ENCODE peak calls at places on chromosomes 1 and 21, in five cellular contexts. F is IMR-90, O is AG04450, V is choroid plexus epithelial cell, N is RWPE2. X is an unnamed sample.
A peak's percentile ranks its signal among the peaks of the same experiment; 100 is the strongest.

GRCh38 chr1:150555971-150556865 is 7.0 kb downstream of the ADAMTSL4 start:
- DNase-seq in F (no peak), O (no peak), V (no peak), N (no peak), X (peak; percentile 2)

GRCh38 chr1:213852107-213852506 is 135.7 kb upstream of the PROX1 start:
- DNase-seq in F (no peak), O (no peak), V (no peak), N (no peak), X (no peak)

GRCh38 chr1:235998812-235999211 is 66.1 kb downstream of the NID1 start:
- DNase-seq in F (no peak), O (no peak), V (peak; percentile 36), N (no peak), X (no peak)

GRCh38 chr1:150931773-150932172 is 5.6 kb downstream of the SETDB1 start:
- DNase-seq in F (peak; percentile 23), O (no peak), V (peak; percentile 28), N (no peak), X (peak; percentile 16)

GRCh38 chr1:115140442-115141144 is 51.3 kb upstream of the TSPAN2 start:
- DNase-seq in F (no peak), O (no peak), V (no peak), N (no peak), X (no peak)

GRCh38 chr1:241275981-241276380 is 81.0 kb downstream of the RGS7 start:
- DNase-seq in F (no peak), O (no peak), V (no peak), N (no peak), X (no peak)

GRCh38 chr21:34930971-34931370 is 118.1 kb downstream of the RUNX1 start:
- DNase-seq in F (peak; percentile 54), O (no peak), V (peak; percentile 76), N (no peak), X (peak; percentile 64)

GRCh38 chr1:175338447-175339135 is 146.0 kb upstream of the KIAA0040 start:
- DNase-seq in F (no peak), O (no peak), V (no peak), N (no peak), X (no peak)

GRCh38 chr1:226717256-226717909 is 21.7 kb downstream of the ITPKB start:
- DNase-seq in F (no peak), O (no peak), V (no peak), N (no peak), X (no peak)

GRCh38 chr1:172678990-172679772 is 20.3 kb downstream of the FASLG start:
- DNase-seq in F (no peak), O (no peak), V (no peak), N (no peak), X (no peak)

GRCh38 chr1:10917513-10918454 is 94.7 kb upstream of the TARDBP start:
- DNase-seq in F (no peak), O (no peak), V (no peak), N (no peak), X (no peak)

GRCh38 chr1:8018492-8019228 is 7.4 kb downstream of the ERRFI1 start:
- DNase-seq in F (no peak), O (no peak), V (peak; percentile 49), N (no peak), X (no peak)

GRCh38 chr1:21584096-21584495 is 74.9 kb downstream of the ALPL start:
- DNase-seq in F (no peak), O (no peak), V (no peak), N (no peak), X (no peak)

GRCh38 chr1:89065077-89065868 is at the start of gene GBP1:
- DNase-seq in F (peak; percentile 88), O (peak; percentile 78), V (peak; percentile 95), N (no peak), X (peak; percentile 80)

GRCh38 chr1:48414264-48414663 is 57.7 kb downstream of the SPATA6 start:
- DNase-seq in F (peak; percentile 15), O (no peak), V (peak; percentile 66), N (no peak), X (no peak)

GRCh38 chr1:199404976-199405375 is 622.5 kb upstream of the NR5A2 start:
- DNase-seq in F (peak; percentile 70), O (peak; percentile 7), V (peak; percentile 16), N (no peak), X (peak; percentile 59)

GRCh38 chr1:65264197-65264929 is 45.0 kb upstream of the DNAJC6 start:
- DNase-seq in F (peak; percentile 37), O (no peak), V (peak; percentile 48), N (no peak), X (peak; percentile 89)

GRCh38 chr1:6352138-6352563 is 41.4 kb downstream of the ACOT7 start:
- DNase-seq in F (no peak), O (no peak), V (no peak), N (peak; percentile 78), X (no peak)

GRCh38 chr1:64095832-64096231 is 107.6 kb upstream of the UBE2U start:
- DNase-seq in F (no peak), O (no peak), V (no peak), N (no peak), X (no peak)

GRCh38 chr1:212699839-212700596 is at the start of gene BATF3:
- DNase-seq in F (no peak), O (no peak), V (no peak), N (no peak), X (peak; percentile 68)

GRCh38 chr1:155984341-155984740 is 6.0 kb upstream of the ARHGEF2 start:
- DNase-seq in F (no peak), O (no peak), V (no peak), N (no peak), X (no peak)

GRCh38 chr1:160865316-160865715 is 2.6 kb upstream of the CD244 start:
- DNase-seq in F (no peak), O (no peak), V (no peak), N (no peak), X (no peak)

GRCh38 chr1:75034376-75034775 is 99.8 kb upstream of the LHX8 start:
- DNase-seq in F (no peak), O (no peak), V (no peak), N (no peak), X (no peak)

GRCh38 chr21:37225440-37225839 is 41.7 kb downstream of the VPS26C start:
- DNase-seq in F (no peak), O (no peak), V (no peak), N (no peak), X (no peak)
- H3K4me3 ChIP-seq in F (no peak overlapping the region), O (no peak overlapping the region), V (no peak overlapping the region), N (no peak overlapping the region), X (no peak overlapping the region)

DNA sequence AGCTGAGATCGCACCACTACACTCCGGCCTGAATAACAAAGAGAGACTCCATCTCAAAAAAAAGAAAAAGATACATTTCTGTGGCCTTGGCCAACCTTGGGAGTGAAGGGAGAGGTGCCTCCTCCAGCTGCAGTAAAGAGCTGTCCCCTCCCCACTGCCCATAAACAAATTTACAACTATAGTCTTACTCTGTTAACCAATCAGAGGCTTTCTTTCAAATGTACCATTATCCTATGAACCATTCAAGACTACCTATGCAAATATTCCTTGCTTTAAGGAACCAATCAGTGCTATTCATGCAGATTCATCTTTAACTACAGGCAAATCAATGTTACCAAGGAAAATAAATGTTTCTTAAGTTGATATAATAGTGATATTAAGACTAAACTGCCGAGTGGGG is 1.0 kb downstream of the CELA2B start:
- DNase-seq in F (no peak), O (no peak), V (no peak), N (no peak), X (no peak)
- H3K4me3 ChIP-seq in F (no peak overlapping the region), O (no peak overlapping the region), V (no peak overlapping the region), N (no peak overlapping the region), X (no peak overlapping the region)

DNA sequence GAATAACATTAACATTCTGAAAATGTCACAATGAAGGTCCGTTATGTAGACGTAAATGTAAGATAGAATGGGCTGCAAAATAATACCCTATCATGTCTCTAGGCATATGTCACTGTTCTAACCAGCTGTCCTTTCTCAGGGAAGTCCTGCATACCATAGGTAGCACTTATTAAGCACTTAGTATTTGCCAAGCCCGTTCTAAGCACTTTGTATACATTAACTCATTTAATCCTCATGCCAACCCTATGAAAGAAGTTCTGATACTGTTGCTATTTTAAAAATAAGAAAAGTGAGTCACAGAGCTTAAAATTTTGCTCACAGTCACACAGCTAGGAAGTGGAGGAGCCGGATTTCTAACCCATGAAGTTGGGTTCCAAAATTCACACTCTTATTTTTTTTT is 15.7 kb downstream of the GAS5 start:
- DNase-seq in F (peak; percentile 76), O (no peak), V (no peak), N (no peak), X (no peak)
- H3K4me3 ChIP-seq in F (no peak overlapping the region), O (no peak overlapping the region), V (no peak overlapping the region), N (no peak overlapping the region), X (no peak overlapping the region)

GRCh38 chr21:7957713-7958064 is 2563.7 kb upstream of the TPTE start:
- DNase-seq in F (no peak), O (no peak), V (no peak), N (no peak), X (no peak)
- H3K4me3 ChIP-seq in F (no peak overlapping the region), O (no peak overlapping the region), V (no peak overlapping the region), N (no peak overlapping the region), X (no peak overlapping the region)

GRCh38 chr1:40059960-40060337 is 19.4 kb downstream of the CAP1 start:
- DNase-seq in F (no peak), O (no peak), V (no peak), N (no peak), X (no peak)

GRCh38 chr1:40058453-40059291 is 18.1 kb downstream of the CAP1 start:
- DNase-seq in F (no peak), O (no peak), V (no peak), N (no peak), X (no peak)

GRCh38 chr1:40058097-40058452 is 17.5 kb downstream of the CAP1 start:
- DNase-seq in F (no peak), O (no peak), V (no peak), N (no peak), X (no peak)

GRCh38 chr1:40059292-40059959 is 18.9 kb downstream of the CAP1 start:
- DNase-seq in F (peak; percentile 70), O (no peak), V (peak; percentile 71), N (no peak), X (peak; percentile 30)

DNA sequence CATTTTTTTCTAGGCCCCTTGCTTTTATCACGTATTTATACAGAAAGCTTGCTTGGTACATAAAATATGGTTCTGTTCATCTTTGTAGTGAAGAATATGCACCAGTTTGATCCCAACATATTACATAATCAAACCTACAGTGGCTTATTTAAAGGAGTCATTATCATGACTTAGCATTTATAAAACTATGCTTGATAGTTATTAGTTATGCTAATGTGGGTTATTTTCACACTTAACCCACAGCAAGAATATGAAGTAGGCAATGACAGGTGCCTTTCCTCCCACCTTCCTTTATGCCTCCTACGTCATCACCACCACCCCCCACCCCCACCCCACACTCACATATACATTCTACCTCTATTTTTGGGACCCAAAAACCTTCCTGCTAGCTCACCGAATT is 19.8 kb downstream of the CAP1 start:
- DNase-seq in F (no peak), O (no peak), V (no peak), N (no peak), X (no peak)
- H3K4me3 ChIP-seq in F (no peak overlapping the region), O (no peak overlapping the region), V (no peak overlapping the region), N (no peak overlapping the region), X (no peak overlapping the region)